ENCODE peak calls at places on chromosomes 12 and 14, in six cellular contexts. One of them, this sample, is unnamed.

GRCh38 chr12:89702503-89702902 is 6.1 kb downstream of the ATP2B1 start:
- DNase-seq in GM12878: no peak
- DNase-seq in HCT116: no peak
- DNase-seq in transverse colon: no peak
- DNase-seq in H1: no peak
- DNase-seq in prostate gland: no peak
- DNase-seq in this sample: no peak

GRCh38 chr14:49303952-49304516 is 282.1 kb downstream of the RPS29 start:
- DNase-seq in GM12878: no peak
- DNase-seq in HCT116: no peak
- DNase-seq in transverse colon: no peak
- DNase-seq in H1: peak; percentile 61
- DNase-seq in prostate gland: peak; percentile 11
- DNase-seq in this sample: no peak

GRCh38 chr12:113766133-113766879 is 199.8 kb downstream of the RBM19 start:
- DNase-seq in GM12878: no peak
- DNase-seq in HCT116: no peak
- DNase-seq in transverse colon: no peak
- DNase-seq in H1: peak; percentile 59
- DNase-seq in prostate gland: no peak
- DNase-seq in this sample: peak; percentile 71

GRCh38 chr12:114669501-114670256 is 14.3 kb downstream of the TBX3 start:
- DNase-seq in GM12878: no peak
- DNase-seq in HCT116: no peak
- DNase-seq in transverse colon: no peak
- DNase-seq in H1: peak; percentile 59
- DNase-seq in prostate gland: no peak
- DNase-seq in this sample: no peak

GRCh38 chr12:102596687-102597086 is 116.3 kb upstream of the IGF1 start:
- DNase-seq in GM12878: no peak
- DNase-seq in HCT116: no peak
- DNase-seq in transverse colon: no peak
- DNase-seq in H1: no peak
- DNase-seq in prostate gland: no peak
- DNase-seq in this sample: no peak

GRCh38 chr12:71128191-71128590 is 29.6 kb downstream of the TSPAN8 start:
- DNase-seq in GM12878: no peak
- DNase-seq in HCT116: no peak
- DNase-seq in transverse colon: no peak
- DNase-seq in H1: no peak
- DNase-seq in prostate gland: no peak
- DNase-seq in this sample: peak; percentile 79

GRCh38 chr12:131397493-131398181 is 313.3 kb upstream of the SFSWAP start:
- DNase-seq in GM12878: no peak
- DNase-seq in HCT116: no peak
- DNase-seq in transverse colon: no peak
- DNase-seq in H1: no peak
- DNase-seq in prostate gland: no peak
- DNase-seq in this sample: no peak

GRCh38 chr12:123019841-123020138 is 39.3 kb downstream of the ARL6IP4 start:
- DNase-seq in GM12878: no peak
- DNase-seq in HCT116: no peak
- DNase-seq in transverse colon: no peak
- DNase-seq in H1: no peak
- DNase-seq in prostate gland: no peak
- DNase-seq in this sample: no peak

GRCh38 chr12:75862692-75863471 is 168.7 kb downstream of the PHLDA1 start:
- DNase-seq in GM12878: no peak
- DNase-seq in HCT116: peak; percentile 84
- DNase-seq in transverse colon: no peak
- DNase-seq in H1: no peak
- DNase-seq in prostate gland: no peak
- DNase-seq in this sample: no peak

GRCh38 chr14:56085471-56085870 is 32.7 kb upstream of the PELI2 start:
- DNase-seq in GM12878: no peak
- DNase-seq in HCT116: no peak
- DNase-seq in transverse colon: no peak
- DNase-seq in H1: no peak
- DNase-seq in prostate gland: no peak
- DNase-seq in this sample: no peak

GRCh38 chr12:53200458-53201169 is 6.4 kb downstream of the ITGB7 start:
- DNase-seq in GM12878: peak; percentile 79
- DNase-seq in HCT116: no peak
- DNase-seq in transverse colon: no peak
- DNase-seq in H1: no peak
- DNase-seq in prostate gland: no peak
- DNase-seq in this sample: no peak

GRCh38 chr12:121795029-121795977 is 1.8 kb upstream of the RHOF start:
- DNase-seq in GM12878: no peak
- DNase-seq in HCT116: peak; percentile 76
- DNase-seq in transverse colon: peak; percentile 94
- DNase-seq in H1: peak; percentile 97
- DNase-seq in prostate gland: peak; percentile 90
- DNase-seq in this sample: peak; percentile 90

GRCh38 chr14:93736378-93737014 is 51.8 kb downstream of the PRIMA1 start:
- DNase-seq in GM12878: no peak
- DNase-seq in HCT116: no peak
- DNase-seq in transverse colon: no peak
- DNase-seq in H1: peak; percentile 67
- DNase-seq in prostate gland: no peak
- DNase-seq in this sample: no peak

GRCh38 chr12:15701721-15702156 is 87.4 kb downstream of the EPS8 start:
- DNase-seq in GM12878: no peak
- DNase-seq in HCT116: no peak
- DNase-seq in transverse colon: no peak
- DNase-seq in H1: no peak
- DNase-seq in prostate gland: no peak
- DNase-seq in this sample: no peak

GRCh38 chr12:20382117-20382516 is 13.8 kb downstream of the PDE3A start:
- DNase-seq in GM12878: no peak
- DNase-seq in HCT116: no peak
- DNase-seq in transverse colon: no peak
- DNase-seq in H1: no peak
- DNase-seq in prostate gland: no peak
- DNase-seq in this sample: no peak

GRCh38 chr12:18861287-18861858 is 123.5 kb downstream of the CAPZA3 start:
- DNase-seq in GM12878: no peak
- DNase-seq in HCT116: peak; percentile 47
- DNase-seq in transverse colon: no peak
- DNase-seq in H1: no peak
- DNase-seq in prostate gland: no peak
- DNase-seq in this sample: no peak

GRCh38 chr14:100297320-100298300 is 8.6 kb downstream of the SLC25A29 start:
- DNase-seq in GM12878: peak; percentile 35
- DNase-seq in HCT116: no peak
- DNase-seq in transverse colon: peak; percentile 72
- DNase-seq in H1: no peak
- DNase-seq in prostate gland: peak; percentile 84
- DNase-seq in this sample: peak; percentile 84

GRCh38 chr12:93273834-93274705 is 103.7 kb upstream of the NUDT4 start:
- DNase-seq in GM12878: no peak
- DNase-seq in HCT116: no peak
- DNase-seq in transverse colon: no peak
- DNase-seq in H1: no peak
- DNase-seq in prostate gland: no peak
- DNase-seq in this sample: no peak

GRCh38 chr12:98968896-98969295 is 323.8 kb downstream of the APAF1 start:
- DNase-seq in GM12878: no peak
- DNase-seq in HCT116: no peak
- DNase-seq in transverse colon: no peak
- DNase-seq in H1: no peak
- DNase-seq in prostate gland: no peak
- DNase-seq in this sample: no peak

DNA sequence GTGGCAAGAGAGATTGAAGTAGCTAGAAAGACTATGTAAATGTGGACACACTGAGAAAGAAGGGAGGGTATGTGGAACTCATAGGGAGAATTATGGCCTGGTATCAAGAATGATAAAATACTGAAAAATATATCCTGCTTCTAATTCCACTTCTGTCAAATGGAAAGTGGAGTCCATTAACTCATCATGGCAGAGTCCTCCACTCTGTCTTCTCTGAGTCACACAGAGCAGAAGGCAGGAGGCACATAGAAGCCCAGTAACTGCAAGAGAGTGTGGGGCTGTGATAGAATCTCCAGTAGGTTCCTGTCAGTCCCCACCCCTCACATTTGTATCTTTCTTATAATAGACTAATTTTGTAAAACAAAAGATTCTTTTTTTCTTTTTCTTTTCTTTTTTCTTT is 223.7 kb downstream of the AKAP6 start:
- DNase-seq in GM12878: no peak
- DNase-seq in HCT116: no peak
- DNase-seq in transverse colon: no peak
- DNase-seq in H1: no peak
- DNase-seq in prostate gland: no peak
- DNase-seq in this sample: no peak
- H3K27ac ChIP-seq in GM12878: no peak overlapping the region
- H3K27ac ChIP-seq in HCT116: no peak overlapping the region
- H3K27ac ChIP-seq in transverse colon: no peak overlapping the region
- H3K27ac ChIP-seq in H1: no peak overlapping the region
- H3K27ac ChIP-seq in prostate gland: no peak overlapping the region
- H3K27ac ChIP-seq in this sample: no peak overlapping the region

GRCh38 chr12:120686151-120686689 is 729 bp upstream of the MLEC start:
- DNase-seq in GM12878: peak; percentile 93
- DNase-seq in HCT116: peak; percentile 96
- DNase-seq in transverse colon: peak; percentile 99
- DNase-seq in H1: peak; percentile 95
- DNase-seq in prostate gland: peak; percentile 98
- DNase-seq in this sample: peak; percentile 97
- TF ChIP-seq POLR2AphosphoS5 in GM12878: peak; percentile 77
- TF ChIP-seq POLR2AphosphoS5 in HCT116: peak; percentile 90
- TF ChIP-seq POLR2AphosphoS5 in transverse colon: peak; percentile 76
- TF ChIP-seq POLR2AphosphoS5 in H1: peak; percentile 65
- TF ChIP-seq POLR2AphosphoS5 in prostate gland: peak; percentile 79
- TF ChIP-seq POLR2AphosphoS5 in this sample: peak; percentile 65

GRCh38 chr12:109822951-109823411 is 10.2 kb downstream of the TRPV4 start:
- DNase-seq in GM12878: no peak
- DNase-seq in HCT116: no peak
- DNase-seq in transverse colon: no peak
- DNase-seq in H1: no peak
- DNase-seq in prostate gland: peak; percentile 85
- DNase-seq in this sample: no peak

GRCh38 chr12:109827080-109827479 is 6.1 kb downstream of the TRPV4 start:
- DNase-seq in GM12878: no peak
- DNase-seq in HCT116: no peak
- DNase-seq in transverse colon: no peak
- DNase-seq in H1: no peak
- DNase-seq in prostate gland: no peak
- DNase-seq in this sample: no peak

GRCh38 chr12:109821968-109822367 is 11.2 kb downstream of the TRPV4 start:
- DNase-seq in GM12878: no peak
- DNase-seq in HCT116: no peak
- DNase-seq in transverse colon: no peak
- DNase-seq in H1: no peak
- DNase-seq in prostate gland: no peak
- DNase-seq in this sample: no peak

GRCh38 chr12:109822416-109822815 is 10.8 kb downstream of the TRPV4 start:
- DNase-seq in GM12878: no peak
- DNase-seq in HCT116: no peak
- DNase-seq in transverse colon: no peak
- DNase-seq in H1: no peak
- DNase-seq in prostate gland: no peak
- DNase-seq in this sample: no peak

DNA sequence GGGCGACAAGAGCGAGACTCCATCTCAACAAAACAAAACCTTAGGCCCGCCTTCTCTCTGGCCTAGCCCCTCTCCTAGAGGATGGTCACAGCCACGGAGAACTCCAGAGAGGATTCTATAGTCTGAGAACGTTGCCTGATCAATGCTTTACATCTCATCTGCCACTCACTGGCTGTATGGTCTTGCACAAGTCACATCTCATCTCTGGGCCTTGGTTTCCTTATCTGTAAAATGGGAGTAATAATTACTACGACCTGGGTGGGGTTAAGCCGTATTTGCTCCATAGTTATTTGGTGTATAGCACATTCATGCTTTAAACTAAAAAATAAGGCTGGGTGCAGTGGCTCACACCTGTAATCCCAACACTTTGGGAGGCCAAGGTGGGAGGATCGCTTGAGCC is 8.5 kb downstream of the TRPV4 start:
- DNase-seq in GM12878: no peak
- DNase-seq in HCT116: no peak
- DNase-seq in transverse colon: no peak
- DNase-seq in H1: no peak
- DNase-seq in prostate gland: no peak
- DNase-seq in this sample: no peak
- H3K27ac ChIP-seq in GM12878: no peak overlapping the region
- H3K27ac ChIP-seq in HCT116: no peak overlapping the region
- H3K27ac ChIP-seq in transverse colon: no peak overlapping the region
- H3K27ac ChIP-seq in H1: no peak overlapping the region
- H3K27ac ChIP-seq in prostate gland: no peak overlapping the region
- H3K27ac ChIP-seq in this sample: no peak overlapping the region

GRCh38 chr14:99183311-99183710 is 88.7 kb downstream of the BCL11B start:
- DNase-seq in GM12878: no peak
- DNase-seq in HCT116: no peak
- DNase-seq in transverse colon: no peak
- DNase-seq in H1: no peak
- DNase-seq in prostate gland: no peak
- DNase-seq in this sample: no peak
- TF ChIP-seq POLR2AphosphoS5 in GM12878: no peak
- TF ChIP-seq POLR2AphosphoS5 in HCT116: no peak
- TF ChIP-seq POLR2AphosphoS5 in transverse colon: no peak
- TF ChIP-seq POLR2AphosphoS5 in H1: no peak
- TF ChIP-seq POLR2AphosphoS5 in prostate gland: no peak
- TF ChIP-seq POLR2AphosphoS5 in this sample: no peak

DNA sequence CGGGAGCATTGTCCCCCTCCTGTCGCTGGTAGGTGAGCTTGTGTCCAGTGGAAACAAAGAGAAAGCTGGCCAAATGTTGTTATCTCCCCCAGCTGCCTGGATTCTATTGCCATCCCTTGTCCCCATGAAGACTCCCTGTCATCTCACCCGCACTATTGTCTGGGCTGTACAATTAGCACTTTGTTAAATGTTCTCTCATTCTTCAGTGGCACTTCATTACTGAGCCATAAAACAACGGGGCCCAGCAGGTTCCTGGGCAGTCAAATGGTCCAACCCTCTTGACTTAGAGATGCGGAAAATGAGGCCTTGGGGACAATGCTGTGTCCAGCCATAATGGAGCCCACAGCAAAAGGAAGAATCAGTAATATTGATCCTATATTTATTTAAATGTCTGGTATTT is 13.2 kb upstream of the COL2A1 start:
- DNase-seq in GM12878: no peak
- DNase-seq in HCT116: no peak
- DNase-seq in transverse colon: no peak
- DNase-seq in H1: no peak
- DNase-seq in prostate gland: no peak
- DNase-seq in this sample: no peak
- H3K27ac ChIP-seq in GM12878: no peak overlapping the region
- H3K27ac ChIP-seq in HCT116: no peak overlapping the region
- H3K27ac ChIP-seq in transverse colon: no peak overlapping the region
- H3K27ac ChIP-seq in H1: no peak overlapping the region
- H3K27ac ChIP-seq in prostate gland: no peak overlapping the region
- H3K27ac ChIP-seq in this sample: no peak overlapping the region

DNA sequence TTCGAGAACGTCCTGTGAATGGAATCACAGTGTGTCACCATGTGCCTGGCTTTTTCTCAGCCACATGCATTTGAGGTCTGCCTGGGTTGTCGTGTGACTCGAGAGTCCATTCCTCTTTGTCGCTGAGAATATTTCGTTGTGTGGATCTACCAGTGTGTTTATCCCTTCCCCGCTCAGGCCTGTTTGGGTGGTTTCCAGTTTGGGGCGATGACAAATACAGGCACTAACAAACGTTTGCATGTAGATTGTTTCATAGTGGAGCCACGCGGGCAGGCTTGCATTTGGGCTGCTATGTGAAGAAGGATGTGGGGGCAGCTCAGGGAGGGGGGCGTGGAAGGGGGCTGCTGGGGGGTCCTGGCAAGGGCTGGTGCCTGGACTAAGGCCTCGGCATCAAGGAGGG is 14.1 kb downstream of the RIN3 start:
- DNase-seq in GM12878: no peak
- DNase-seq in HCT116: no peak
- DNase-seq in transverse colon: no peak
- DNase-seq in H1: no peak
- DNase-seq in prostate gland: no peak
- DNase-seq in this sample: peak; percentile 19
- TF ChIP-seq POLR2AphosphoS5 in GM12878: no peak
- TF ChIP-seq POLR2AphosphoS5 in HCT116: no peak
- TF ChIP-seq POLR2AphosphoS5 in transverse colon: no peak
- TF ChIP-seq POLR2AphosphoS5 in H1: no peak
- TF ChIP-seq POLR2AphosphoS5 in prostate gland: no peak
- TF ChIP-seq POLR2AphosphoS5 in this sample: no peak

This sample was measured in upper lobe of left lung.